ENCODE peak calls at places on chromosomes 3 and 15, in five cellular contexts. One of them, this sample, is unnamed.

GRCh38 chr3:195196266-195196665 is 74.7 kb downstream of the XXYLT1 start:
- DNase-seq in stimulated activated CD8-positive, alpha-beta memory T cell treated with anti-CD3 and anti-CD28 coated beads, Interleukin-7, amount 100 ng/mL, for 1 hour: no peak
- DNase-seq in activated T-cell treated with anti-CD3 and anti-CD28 coated beads for 1 hour: no peak
- DNase-seq in HEK293T: no peak
- DNase-seq in activated naive CD4-positive, alpha-beta T cell: no peak
- DNase-seq in this sample: no peak

GRCh38 chr15:73295630-73296286 is 73.0 kb downstream of the HCN4 start:
- DNase-seq in stimulated activated CD8-positive, alpha-beta memory T cell treated with anti-CD3 and anti-CD28 coated beads, Interleukin-7, amount 100 ng/mL, for 1 hour: no peak
- DNase-seq in activated naive CD4-positive, alpha-beta T cell: no peak
- DNase-seq in activated T-cell treated with anti-CD3 and anti-CD28 coated beads for 1 hour: no peak
- DNase-seq in HEK293T: no peak
- DNase-seq in this sample: no peak

GRCh38 chr3:114362815-114363214 is 69.0 kb downstream of the TIGIT start:
- DNase-seq in activated naive CD4-positive, alpha-beta T cell: no peak
- DNase-seq in activated T-cell treated with anti-CD3 and anti-CD28 coated beads for 1 hour: no peak
- DNase-seq in HEK293T: peak; percentile 14
- DNase-seq in stimulated activated CD8-positive, alpha-beta memory T cell treated with anti-CD3 and anti-CD28 coated beads, Interleukin-7, amount 100 ng/mL, for 1 hour: no peak
- DNase-seq in this sample: no peak

GRCh38 chr3:113103588-113103987 is 107.8 kb upstream of the BOC start:
- DNase-seq in activated T-cell treated with anti-CD3 and anti-CD28 coated beads for 1 hour: no peak
- DNase-seq in stimulated activated CD8-positive, alpha-beta memory T cell treated with anti-CD3 and anti-CD28 coated beads, Interleukin-7, amount 100 ng/mL, for 1 hour: no peak
- DNase-seq in activated naive CD4-positive, alpha-beta T cell: no peak
- DNase-seq in HEK293T: no peak
- DNase-seq in this sample: no peak

GRCh38 chr3:166837535-166837934 is 542.6 kb downstream of the ZBBX start:
- DNase-seq in stimulated activated CD8-positive, alpha-beta memory T cell treated with anti-CD3 and anti-CD28 coated beads, Interleukin-7, amount 100 ng/mL, for 1 hour: no peak
- DNase-seq in activated T-cell treated with anti-CD3 and anti-CD28 coated beads for 1 hour: no peak
- DNase-seq in activated naive CD4-positive, alpha-beta T cell: no peak
- DNase-seq in HEK293T: peak; percentile 26
- DNase-seq in this sample: no peak

GRCh38 chr3:125212096-125212508 is 446 bp downstream of the SLC12A8 start:
- DNase-seq in activated T-cell treated with anti-CD3 and anti-CD28 coated beads for 1 hour: no peak
- DNase-seq in HEK293T: no peak
- DNase-seq in stimulated activated CD8-positive, alpha-beta memory T cell treated with anti-CD3 and anti-CD28 coated beads, Interleukin-7, amount 100 ng/mL, for 1 hour: no peak
- DNase-seq in activated naive CD4-positive, alpha-beta T cell: no peak
- DNase-seq in this sample: no peak

GRCh38 chr3:177554900-177555759 is 357.8 kb upstream of the TBL1XR1 start:
- DNase-seq in stimulated activated CD8-positive, alpha-beta memory T cell treated with anti-CD3 and anti-CD28 coated beads, Interleukin-7, amount 100 ng/mL, for 1 hour: no peak
- DNase-seq in HEK293T: no peak
- DNase-seq in activated T-cell treated with anti-CD3 and anti-CD28 coated beads for 1 hour: no peak
- DNase-seq in activated naive CD4-positive, alpha-beta T cell: no peak
- DNase-seq in this sample: peak; percentile 42

GRCh38 chr3:118972974-118973373 is 61.7 kb downstream of the IGSF11 start:
- DNase-seq in activated T-cell treated with anti-CD3 and anti-CD28 coated beads for 1 hour: no peak
- DNase-seq in activated naive CD4-positive, alpha-beta T cell: no peak
- DNase-seq in HEK293T: no peak
- DNase-seq in stimulated activated CD8-positive, alpha-beta memory T cell treated with anti-CD3 and anti-CD28 coated beads, Interleukin-7, amount 100 ng/mL, for 1 hour: no peak
- DNase-seq in this sample: no peak

GRCh38 chr15:73802336-73803105 is 49.4 kb upstream of the INSYN1 start:
- DNase-seq in stimulated activated CD8-positive, alpha-beta memory T cell treated with anti-CD3 and anti-CD28 coated beads, Interleukin-7, amount 100 ng/mL, for 1 hour: no peak
- DNase-seq in activated T-cell treated with anti-CD3 and anti-CD28 coated beads for 1 hour: no peak
- DNase-seq in activated naive CD4-positive, alpha-beta T cell: no peak
- DNase-seq in HEK293T: no peak
- DNase-seq in this sample: peak; percentile 58

GRCh38 chr3:156483426-156483825 is 71.5 kb downstream of the SSR3 start:
- DNase-seq in stimulated activated CD8-positive, alpha-beta memory T cell treated with anti-CD3 and anti-CD28 coated beads, Interleukin-7, amount 100 ng/mL, for 1 hour: no peak
- DNase-seq in activated T-cell treated with anti-CD3 and anti-CD28 coated beads for 1 hour: no peak
- DNase-seq in activated naive CD4-positive, alpha-beta T cell: no peak
- DNase-seq in HEK293T: no peak
- DNase-seq in this sample: no peak

GRCh38 chr3:178352300-178353021 is 183.8 kb upstream of the KCNMB2 start:
- DNase-seq in stimulated activated CD8-positive, alpha-beta memory T cell treated with anti-CD3 and anti-CD28 coated beads, Interleukin-7, amount 100 ng/mL, for 1 hour: no peak
- DNase-seq in HEK293T: no peak
- DNase-seq in activated T-cell treated with anti-CD3 and anti-CD28 coated beads for 1 hour: no peak
- DNase-seq in activated naive CD4-positive, alpha-beta T cell: no peak
- DNase-seq in this sample: no peak

GRCh38 chr3:43733459-43734384 is 43.0 kb downstream of the ABHD5 start:
- DNase-seq in activated naive CD4-positive, alpha-beta T cell: no peak
- DNase-seq in stimulated activated CD8-positive, alpha-beta memory T cell treated with anti-CD3 and anti-CD28 coated beads, Interleukin-7, amount 100 ng/mL, for 1 hour: no peak
- DNase-seq in HEK293T: no peak
- DNase-seq in activated T-cell treated with anti-CD3 and anti-CD28 coated beads for 1 hour: no peak
- DNase-seq in this sample: peak; percentile 56

GRCh38 chr3:134817297-134817696 is 22.2 kb downstream of the EPHB1 start:
- DNase-seq in activated T-cell treated with anti-CD3 and anti-CD28 coated beads for 1 hour: no peak
- DNase-seq in activated naive CD4-positive, alpha-beta T cell: no peak
- DNase-seq in stimulated activated CD8-positive, alpha-beta memory T cell treated with anti-CD3 and anti-CD28 coated beads, Interleukin-7, amount 100 ng/mL, for 1 hour: no peak
- DNase-seq in HEK293T: no peak
- DNase-seq in this sample: no peak

GRCh38 chr15:40293905-40294895 is 11.3 kb upstream of the ANKRD63 start:
- DNase-seq in stimulated activated CD8-positive, alpha-beta memory T cell treated with anti-CD3 and anti-CD28 coated beads, Interleukin-7, amount 100 ng/mL, for 1 hour: no peak
- DNase-seq in HEK293T: no peak
- DNase-seq in activated T-cell treated with anti-CD3 and anti-CD28 coated beads for 1 hour: no peak
- DNase-seq in activated naive CD4-positive, alpha-beta T cell: no peak
- DNase-seq in this sample: no peak

GRCh38 chr3:14608298-14608697 is 43.3 kb upstream of the CCDC174 start:
- DNase-seq in stimulated activated CD8-positive, alpha-beta memory T cell treated with anti-CD3 and anti-CD28 coated beads, Interleukin-7, amount 100 ng/mL, for 1 hour: no peak
- DNase-seq in HEK293T: no peak
- DNase-seq in activated T-cell treated with anti-CD3 and anti-CD28 coated beads for 1 hour: no peak
- DNase-seq in activated naive CD4-positive, alpha-beta T cell: no peak
- DNase-seq in this sample: no peak

GRCh38 chr3:122572940-122573412 is 4.5 kb upstream of the PARP15 start:
- DNase-seq in activated naive CD4-positive, alpha-beta T cell: no peak
- DNase-seq in activated T-cell treated with anti-CD3 and anti-CD28 coated beads for 1 hour: no peak
- DNase-seq in HEK293T: no peak
- DNase-seq in stimulated activated CD8-positive, alpha-beta memory T cell treated with anti-CD3 and anti-CD28 coated beads, Interleukin-7, amount 100 ng/mL, for 1 hour: no peak
- DNase-seq in this sample: peak; percentile 24

GRCh38 chr3:116920836-116921596 is 211.4 kb downstream of the TUSC7 start:
- DNase-seq in stimulated activated CD8-positive, alpha-beta memory T cell treated with anti-CD3 and anti-CD28 coated beads, Interleukin-7, amount 100 ng/mL, for 1 hour: no peak
- DNase-seq in activated naive CD4-positive, alpha-beta T cell: no peak
- DNase-seq in HEK293T: no peak
- DNase-seq in activated T-cell treated with anti-CD3 and anti-CD28 coated beads for 1 hour: no peak
- DNase-seq in this sample: no peak

GRCh38 chr3:42683875-42684593 is 1.3 kb upstream of the KLHL40 start:
- DNase-seq in HEK293T: peak; percentile 61
- DNase-seq in activated T-cell treated with anti-CD3 and anti-CD28 coated beads for 1 hour: no peak
- DNase-seq in stimulated activated CD8-positive, alpha-beta memory T cell treated with anti-CD3 and anti-CD28 coated beads, Interleukin-7, amount 100 ng/mL, for 1 hour: no peak
- DNase-seq in activated naive CD4-positive, alpha-beta T cell: no peak
- DNase-seq in this sample: peak; percentile 79

GRCh38 chr3:194540268-194540937 is 53.6 kb upstream of the ATP13A3 start:
- DNase-seq in activated T-cell treated with anti-CD3 and anti-CD28 coated beads for 1 hour: no peak
- DNase-seq in HEK293T: no peak
- DNase-seq in activated naive CD4-positive, alpha-beta T cell: no peak
- DNase-seq in stimulated activated CD8-positive, alpha-beta memory T cell treated with anti-CD3 and anti-CD28 coated beads, Interleukin-7, amount 100 ng/mL, for 1 hour: no peak
- DNase-seq in this sample: peak; percentile 65

GRCh38 chr3:148101061-148101460 is 596.6 kb upstream of the AGTR1 start:
- DNase-seq in activated T-cell treated with anti-CD3 and anti-CD28 coated beads for 1 hour: no peak
- DNase-seq in activated naive CD4-positive, alpha-beta T cell: no peak
- DNase-seq in HEK293T: no peak
- DNase-seq in stimulated activated CD8-positive, alpha-beta memory T cell treated with anti-CD3 and anti-CD28 coated beads, Interleukin-7, amount 100 ng/mL, for 1 hour: no peak
- DNase-seq in this sample: no peak

GRCh38 chr3:12758025-12758830 is 831 bp downstream of the TMEM40 start:
- DNase-seq in HEK293T: no peak
- DNase-seq in activated T-cell treated with anti-CD3 and anti-CD28 coated beads for 1 hour: no peak
- DNase-seq in stimulated activated CD8-positive, alpha-beta memory T cell treated with anti-CD3 and anti-CD28 coated beads, Interleukin-7, amount 100 ng/mL, for 1 hour: no peak
- DNase-seq in activated naive CD4-positive, alpha-beta T cell: no peak
- DNase-seq in this sample: peak; percentile 68

GRCh38 chr3:24545917-24546316 is 51.3 kb upstream of the THRB start:
- DNase-seq in HEK293T: no peak
- DNase-seq in stimulated activated CD8-positive, alpha-beta memory T cell treated with anti-CD3 and anti-CD28 coated beads, Interleukin-7, amount 100 ng/mL, for 1 hour: no peak
- DNase-seq in activated naive CD4-positive, alpha-beta T cell: no peak
- DNase-seq in activated T-cell treated with anti-CD3 and anti-CD28 coated beads for 1 hour: no peak
- DNase-seq in this sample: peak; percentile 49

GRCh38 chr3:217436-217835 is 20.9 kb downstream of the CHL1 start:
- DNase-seq in stimulated activated CD8-positive, alpha-beta memory T cell treated with anti-CD3 and anti-CD28 coated beads, Interleukin-7, amount 100 ng/mL, for 1 hour: no peak
- DNase-seq in activated naive CD4-positive, alpha-beta T cell: no peak
- DNase-seq in HEK293T: no peak
- DNase-seq in activated T-cell treated with anti-CD3 and anti-CD28 coated beads for 1 hour: no peak
- DNase-seq in this sample: no peak

GRCh38 chr3:110542552-110543164 is 529.0 kb upstream of the NECTIN3 start:
- DNase-seq in activated T-cell treated with anti-CD3 and anti-CD28 coated beads for 1 hour: no peak
- DNase-seq in HEK293T: no peak
- DNase-seq in stimulated activated CD8-positive, alpha-beta memory T cell treated with anti-CD3 and anti-CD28 coated beads, Interleukin-7, amount 100 ng/mL, for 1 hour: no peak
- DNase-seq in activated naive CD4-positive, alpha-beta T cell: no peak
- DNase-seq in this sample: no peak

GRCh38 chr15:82805994-82806406 is at the start of gene FSD2:
- DNase-seq in stimulated activated CD8-positive, alpha-beta memory T cell treated with anti-CD3 and anti-CD28 coated beads, Interleukin-7, amount 100 ng/mL, for 1 hour: peak; percentile 2
- DNase-seq in HEK293T: peak; percentile 35
- DNase-seq in activated T-cell treated with anti-CD3 and anti-CD28 coated beads for 1 hour: no peak
- DNase-seq in activated naive CD4-positive, alpha-beta T cell: no peak
- DNase-seq in this sample: peak; percentile 35

GRCh38 chr15:48719668-48720067 is 74.2 kb upstream of the FBN1 start:
- DNase-seq in activated T-cell treated with anti-CD3 and anti-CD28 coated beads for 1 hour: no peak
- DNase-seq in activated naive CD4-positive, alpha-beta T cell: no peak
- DNase-seq in stimulated activated CD8-positive, alpha-beta memory T cell treated with anti-CD3 and anti-CD28 coated beads, Interleukin-7, amount 100 ng/mL, for 1 hour: no peak
- DNase-seq in HEK293T: no peak
- DNase-seq in this sample: no peak

GRCh38 chr3:13525827-13526625 is 22.9 kb upstream of the FBLN2 start:
- DNase-seq in stimulated activated CD8-positive, alpha-beta memory T cell treated with anti-CD3 and anti-CD28 coated beads, Interleukin-7, amount 100 ng/mL, for 1 hour: no peak
- DNase-seq in activated naive CD4-positive, alpha-beta T cell: no peak
- DNase-seq in HEK293T: no peak
- DNase-seq in activated T-cell treated with anti-CD3 and anti-CD28 coated beads for 1 hour: no peak
- DNase-seq in this sample: no peak

GRCh38 chr3:189160519-189161309 is 11.1 kb upstream of the TPRG1 start:
- DNase-seq in activated naive CD4-positive, alpha-beta T cell: no peak
- DNase-seq in HEK293T: no peak
- DNase-seq in stimulated activated CD8-positive, alpha-beta memory T cell treated with anti-CD3 and anti-CD28 coated beads, Interleukin-7, amount 100 ng/mL, for 1 hour: no peak
- DNase-seq in activated T-cell treated with anti-CD3 and anti-CD28 coated beads for 1 hour: no peak
- DNase-seq in this sample: no peak

GRCh38 chr3:122358633-122359032 is 24.4 kb downstream of the MIX23 start:
- DNase-seq in activated naive CD4-positive, alpha-beta T cell: no peak
- DNase-seq in stimulated activated CD8-positive, alpha-beta memory T cell treated with anti-CD3 and anti-CD28 coated beads, Interleukin-7, amount 100 ng/mL, for 1 hour: no peak
- DNase-seq in activated T-cell treated with anti-CD3 and anti-CD28 coated beads for 1 hour: no peak
- DNase-seq in HEK293T: no peak
- DNase-seq in this sample: no peak

GRCh38 chr3:174243194-174243593 is 615.9 kb upstream of the NAALADL2 start:
- DNase-seq in activated T-cell treated with anti-CD3 and anti-CD28 coated beads for 1 hour: no peak
- DNase-seq in activated naive CD4-positive, alpha-beta T cell: no peak
- DNase-seq in stimulated activated CD8-positive, alpha-beta memory T cell treated with anti-CD3 and anti-CD28 coated beads, Interleukin-7, amount 100 ng/mL, for 1 hour: no peak
- DNase-seq in HEK293T: peak; percentile 57
- DNase-seq in this sample: no peak

GRCh38 chr3:86653801-86654200 is 337.1 kb downstream of the VGLL3 start:
- DNase-seq in HEK293T: no peak
- DNase-seq in stimulated activated CD8-positive, alpha-beta memory T cell treated with anti-CD3 and anti-CD28 coated beads, Interleukin-7, amount 100 ng/mL, for 1 hour: no peak
- DNase-seq in activated T-cell treated with anti-CD3 and anti-CD28 coated beads for 1 hour: no peak
- DNase-seq in activated naive CD4-positive, alpha-beta T cell: no peak
- DNase-seq in this sample: no peak

GRCh38 chr3:8318002-8318649 is 183.5 kb upstream of the LMCD1 start:
- DNase-seq in activated naive CD4-positive, alpha-beta T cell: no peak
- DNase-seq in HEK293T: no peak
- DNase-seq in activated T-cell treated with anti-CD3 and anti-CD28 coated beads for 1 hour: no peak
- DNase-seq in stimulated activated CD8-positive, alpha-beta memory T cell treated with anti-CD3 and anti-CD28 coated beads, Interleukin-7, amount 100 ng/mL, for 1 hour: no peak
- DNase-seq in this sample: no peak

GRCh38 chr3:139811331-139811730 is 123.7 kb upstream of the CLSTN2 start:
- DNase-seq in activated naive CD4-positive, alpha-beta T cell: no peak
- DNase-seq in HEK293T: no peak
- DNase-seq in activated T-cell treated with anti-CD3 and anti-CD28 coated beads for 1 hour: no peak
- DNase-seq in stimulated activated CD8-positive, alpha-beta memory T cell treated with anti-CD3 and anti-CD28 coated beads, Interleukin-7, amount 100 ng/mL, for 1 hour: no peak
- DNase-seq in this sample: no peak

GRCh38 chr3:120791958-120792357 is 49.4 kb downstream of the GTF2E1 start:
- DNase-seq in stimulated activated CD8-positive, alpha-beta memory T cell treated with anti-CD3 and anti-CD28 coated beads, Interleukin-7, amount 100 ng/mL, for 1 hour: no peak
- DNase-seq in activated naive CD4-positive, alpha-beta T cell: no peak
- DNase-seq in HEK293T: no peak
- DNase-seq in activated T-cell treated with anti-CD3 and anti-CD28 coated beads for 1 hour: no peak
- DNase-seq in this sample: no peak

GRCh38 chr3:44885618-44886017 is 11.2 kb downstream of the TGM4 start:
- DNase-seq in stimulated activated CD8-positive, alpha-beta memory T cell treated with anti-CD3 and anti-CD28 coated beads, Interleukin-7, amount 100 ng/mL, for 1 hour: no peak
- DNase-seq in activated naive CD4-positive, alpha-beta T cell: no peak
- DNase-seq in HEK293T: no peak
- DNase-seq in activated T-cell treated with anti-CD3 and anti-CD28 coated beads for 1 hour: no peak
- DNase-seq in this sample: no peak

GRCh38 chr15:99424978-99425665 is 140.7 kb upstream of the MEF2A start:
- DNase-seq in activated naive CD4-positive, alpha-beta T cell: peak; percentile 67
- DNase-seq in stimulated activated CD8-positive, alpha-beta memory T cell treated with anti-CD3 and anti-CD28 coated beads, Interleukin-7, amount 100 ng/mL, for 1 hour: no peak
- DNase-seq in HEK293T: no peak
- DNase-seq in activated T-cell treated with anti-CD3 and anti-CD28 coated beads for 1 hour: peak; percentile 30
- DNase-seq in this sample: peak; percentile 70

GRCh38 chr3:104102386-104102785 is 1264.3 kb upstream of the ALCAM start:
- DNase-seq in activated T-cell treated with anti-CD3 and anti-CD28 coated beads for 1 hour: no peak
- DNase-seq in stimulated activated CD8-positive, alpha-beta memory T cell treated with anti-CD3 and anti-CD28 coated beads, Interleukin-7, amount 100 ng/mL, for 1 hour: no peak
- DNase-seq in activated naive CD4-positive, alpha-beta T cell: no peak
- DNase-seq in HEK293T: peak; percentile 26
- DNase-seq in this sample: no peak

GRCh38 chr15:77821188-77821958 is 188.7 kb upstream of the LINGO1 start:
- DNase-seq in stimulated activated CD8-positive, alpha-beta memory T cell treated with anti-CD3 and anti-CD28 coated beads, Interleukin-7, amount 100 ng/mL, for 1 hour: no peak
- DNase-seq in activated T-cell treated with anti-CD3 and anti-CD28 coated beads for 1 hour: no peak
- DNase-seq in HEK293T: peak; percentile 80
- DNase-seq in activated naive CD4-positive, alpha-beta T cell: no peak
- DNase-seq in this sample: peak; percentile 64

GRCh38 chr3:52343946-52344600 is 28.0 kb downstream of the DNAH1 start:
- DNase-seq in stimulated activated CD8-positive, alpha-beta memory T cell treated with anti-CD3 and anti-CD28 coated beads, Interleukin-7, amount 100 ng/mL, for 1 hour: no peak
- DNase-seq in activated T-cell treated with anti-CD3 and anti-CD28 coated beads for 1 hour: no peak
- DNase-seq in HEK293T: no peak
- DNase-seq in activated naive CD4-positive, alpha-beta T cell: no peak
- DNase-seq in this sample: no peak

GRCh38 chr3:99753268-99753975 is 64.2 kb upstream of the CMSS1 start:
- DNase-seq in activated naive CD4-positive, alpha-beta T cell: no peak
- DNase-seq in HEK293T: peak; percentile 66
- DNase-seq in stimulated activated CD8-positive, alpha-beta memory T cell treated with anti-CD3 and anti-CD28 coated beads, Interleukin-7, amount 100 ng/mL, for 1 hour: no peak
- DNase-seq in activated T-cell treated with anti-CD3 and anti-CD28 coated beads for 1 hour: no peak
- DNase-seq in this sample: no peak

This sample was measured in left cardiac atrium.